ENCODE peak calls at places on chromosomes 6 and 20, in ten cellular contexts. L, R, U, Y, S, C, N, K, F and W are unnamed samples.
A peak's percentile ranks its signal among the peaks of the same experiment; 100 is the strongest.

GRCh38 chr20:36823126-36823525 is 49.6 kb upstream of the DSN1 start:
- DNase-seq in L (no peak), R (no peak), U (no peak), Y (no peak), S (no peak), C (no peak), N (no peak), K (no peak), F (no peak), W (no peak)

GRCh38 chr6:134853111-134854055 is 96.5 kb downstream of the ALDH8A1 start:
- DNase-seq in L (no peak), R (peak; percentile 92), U (no peak), Y (no peak), S (no peak), C (peak; percentile 93), N (peak; percentile 71), K (no peak), F (peak; percentile 67), W (peak; percentile 18)

GRCh38 chr6:105795913-105796517 is 290.1 kb upstream of the PRDM1 start:
- DNase-seq in L (no peak), R (no peak), U (peak; percentile 15), Y (peak; percentile 41), S (no peak), C (no peak), N (no peak), K (no peak), F (peak; percentile 15), W (no peak)

GRCh38 chr6:80245043-80245442 is 138.6 kb downstream of the BCKDHB start:
- DNase-seq in L (no peak), R (no peak), U (no peak), Y (no peak), S (no peak), C (no peak), N (no peak), K (no peak), F (no peak), W (no peak)

GRCh38 chr6:90293319-90293937 is 3.2 kb downstream of the BACH2 start:
- DNase-seq in L (no peak), R (no peak), U (no peak), Y (no peak), S (no peak), C (no peak), N (no peak), K (no peak), F (no peak), W (no peak)

GRCh38 chr6:129312865-129313264 is 397.1 kb downstream of the ARHGAP18 start:
- DNase-seq in L (no peak), R (peak; percentile 54), U (no peak), Y (peak; percentile 63), S (no peak), C (peak; percentile 40), N (no peak), K (no peak), F (peak; percentile 73), W (peak; percentile 21)

GRCh38 chr20:59299961-59300340 is 460 bp upstream of the EDN3 start:
- DNase-seq in L (peak; percentile 48), R (no peak), U (peak; percentile 14), Y (no peak), S (no peak), C (no peak), N (peak; percentile 82), K (no peak), F (no peak), W (no peak)

GRCh38 chr6:24419526-24419925 is 16.8 kb downstream of the MRS2 start:
- DNase-seq in L (no peak), R (no peak), U (no peak), Y (no peak), S (no peak), C (no peak), N (no peak), K (no peak), F (no peak), W (no peak)

GRCh38 chr6:158654960-158655485 is 5.2 kb downstream of the SYTL3 start:
- DNase-seq in L (no peak), R (peak; percentile 71), U (no peak), Y (no peak), S (no peak), C (peak; percentile 83), N (no peak), K (no peak), F (peak; percentile 86), W (no peak)

GRCh38 chr6:43122146-43122545 is 46.0 kb downstream of the PTK7 start:
- DNase-seq in L (no peak), R (no peak), U (no peak), Y (no peak), S (no peak), C (no peak), N (no peak), K (no peak), F (no peak), W (no peak)

GRCh38 chr6:41440958-41441357 is 105.2 kb upstream of the FOXP4 start:
- DNase-seq in L (no peak), R (no peak), U (no peak), Y (no peak), S (no peak), C (no peak), N (no peak), K (no peak), F (no peak), W (no peak)

GRCh38 chr6:28824793-28825731 is 98.7 kb downstream of the TRIM27 start:
- DNase-seq in L (no peak), R (no peak), U (peak; percentile 61), Y (no peak), S (no peak), C (no peak), N (no peak), K (no peak), F (no peak), W (no peak)

GRCh38 chr20:17747431-17747846 is 47.7 kb downstream of the BANF2 start:
- DNase-seq in L (peak; percentile 58), R (peak; percentile 73), U (no peak), Y (peak; percentile 58), S (no peak), C (peak; percentile 76), N (no peak), K (no peak), F (peak; percentile 87), W (peak; percentile 74)

GRCh38 chr20:1196634-1197033 is 6.6 kb upstream of the C20orf202 start:
- DNase-seq in L (no peak), R (no peak), U (no peak), Y (no peak), S (no peak), C (no peak), N (no peak), K (no peak), F (no peak), W (no peak)

GRCh38 chr6:150877928-150878327 is 12.4 kb downstream of the MTHFD1L start:
- DNase-seq in L (peak; percentile 65), R (no peak), U (no peak), Y (no peak), S (no peak), C (no peak), N (no peak), K (no peak), F (no peak), W (no peak)
- TF ChIP-seq CTCF in L (no peak), R (no peak), U (peak; percentile 45), Y (no peak), S (no peak), C (no peak), N (no peak), K (no peak), F (no peak), W (no peak)

GRCh38 chr6:9851006-9851405 is 563.9 kb downstream of the TFAP2A start:
- DNase-seq in L (no peak), R (no peak), U (no peak), Y (no peak), S (no peak), C (no peak), N (no peak), K (no peak), F (no peak), W (no peak)

GRCh38 chr6:9848094-9848493 is 566.8 kb downstream of the TFAP2A start:
- DNase-seq in L (no peak), R (no peak), U (no peak), Y (no peak), S (no peak), C (no peak), N (no peak), K (no peak), F (peak; percentile 28), W (peak; percentile 93)

DNA sequence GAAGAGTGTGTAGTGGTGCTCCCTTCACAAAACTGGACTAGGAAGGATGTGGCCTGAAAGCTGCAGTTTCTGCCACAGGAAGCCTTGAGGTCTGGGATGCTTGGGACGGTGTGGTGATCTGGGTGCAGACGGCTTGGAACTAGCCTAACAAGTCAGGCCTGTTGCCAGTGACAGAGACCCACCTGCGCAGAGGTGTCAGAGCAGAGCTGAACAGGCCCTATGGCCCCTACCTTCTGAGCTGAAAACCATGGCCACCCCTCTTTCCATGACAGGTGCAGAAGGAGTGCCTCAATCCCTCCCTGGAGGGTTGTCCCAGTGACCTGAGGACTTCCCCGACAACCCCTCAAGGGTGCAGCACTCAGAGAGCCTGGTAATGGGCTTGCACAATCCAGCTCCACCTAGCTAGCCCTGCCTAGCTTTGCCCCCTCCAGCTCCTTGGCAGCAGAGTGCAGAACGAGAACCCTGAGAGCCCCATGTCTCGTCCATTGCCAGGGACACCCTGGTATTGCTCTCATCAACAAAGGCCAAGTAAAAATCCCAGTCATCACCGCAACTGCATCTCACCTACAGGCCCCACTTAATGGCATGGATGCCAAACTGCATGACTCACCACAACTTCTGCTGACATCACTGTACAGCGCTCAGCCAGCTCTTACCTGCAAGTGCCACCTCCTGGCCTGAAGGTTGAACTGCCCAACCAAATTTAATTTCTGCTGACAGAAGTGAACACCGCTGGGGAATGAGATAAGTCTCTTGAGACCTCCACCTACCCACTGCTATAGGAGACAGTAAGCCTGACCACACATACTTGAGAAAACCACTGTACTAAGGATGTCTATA is 563.1 kb downstream of the TFAP2A start:
- DNase-seq in L (no peak), R (peak; percentile 2), U (peak; percentile 86), Y (peak; percentile 57), S (no peak), C (peak; percentile 15), N (peak; percentile 39), K (no peak), F (peak; percentile 26), W (peak; percentile 85)
- TF ChIP-seq CTCF in L (no peak), R (no peak), U (peak; percentile 88), Y (peak; percentile 36), S (no peak), C (no peak), N (no peak), K (peak; percentile 46), F (peak; percentile 60), W (peak; percentile 78)

DNA sequence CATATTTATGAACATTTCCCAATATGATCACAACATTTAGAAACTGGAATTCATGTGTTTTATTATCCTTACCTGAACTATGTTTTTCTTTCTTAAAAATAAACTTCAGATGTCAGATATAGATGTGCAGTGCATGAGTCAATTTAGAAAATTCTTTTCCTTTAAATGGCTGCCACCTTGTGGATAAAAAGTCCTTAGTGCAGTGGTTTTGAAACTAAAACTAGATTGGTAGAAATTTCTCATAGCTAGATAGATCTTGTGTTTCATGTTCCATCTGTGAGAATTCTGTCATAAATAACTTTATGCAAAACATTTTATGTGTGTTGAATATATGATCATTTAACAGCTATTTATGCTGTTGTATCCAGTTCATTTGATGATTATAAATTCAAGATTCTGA is 134.9 kb downstream of the KLHL32 start:
- DNase-seq in L (no peak), R (peak; percentile 60), U (peak; percentile 55), Y (no peak), S (peak; percentile 53), C (peak; percentile 59), N (no peak), K (no peak), F (peak; percentile 45), W (no peak)
- TF ChIP-seq CTCF in L (no peak), R (peak; percentile 50), U (peak; percentile 56), Y (peak; percentile 74), S (peak; percentile 7), C (peak; percentile 55), N (peak; percentile 43), K (peak; percentile 59), F (peak; percentile 81), W (peak; percentile 75)

GRCh38 chr20:61918548-61918947 is 147.1 kb downstream of the TAF4 start:
- DNase-seq in L (no peak), R (no peak), U (peak; percentile 56), Y (no peak), S (no peak), C (no peak), N (no peak), K (no peak), F (no peak), W (no peak)
- TF ChIP-seq CTCF in L (no peak), R (no peak), U (peak; percentile 57), Y (peak; percentile 27), S (no peak), C (no peak), N (peak; percentile 3), K (no peak), F (peak; percentile 26), W (no peak)